ENCODE peak calls at places on chromosome 22, in ten cellular contexts. One of them, this sample, is unnamed.

GRCh38 chr22:23849009-23850006 is 8.4 kb upstream of the SLC2A11 start:
- DNase-seq in left ventricle myocardium inferior: peak; percentile 84
- DNase-seq in IMR-90: peak; percentile 51
- DNase-seq in right atrium auricular region: peak; percentile 79
- DNase-seq in cardiac muscle cell: peak; percentile 78
- DNase-seq in lung: peak; percentile 86
- DNase-seq in neuronal stem cell: peak; percentile 89
- DNase-seq in heart right ventricle: peak; percentile 81
- DNase-seq in tibial nerve: peak; percentile 73
- DNase-seq in ovary: peak; percentile 74
- DNase-seq in this sample: no peak

GRCh38 chr22:29226246-29226981 is 20.7 kb downstream of the EMID1 start:
- DNase-seq in neuronal stem cell: no peak
- DNase-seq in IMR-90: no peak
- DNase-seq in ovary: no peak
- DNase-seq in tibial nerve: no peak
- DNase-seq in left ventricle myocardium inferior: no peak
- DNase-seq in lung: no peak
- DNase-seq in cardiac muscle cell: no peak
- DNase-seq in heart right ventricle: no peak
- DNase-seq in right atrium auricular region: no peak
- DNase-seq in this sample: no peak

GRCh38 chr22:48485144-48486135 is 1342.2 kb downstream of the BRD1 start:
- DNase-seq in left ventricle myocardium inferior: no peak
- DNase-seq in right atrium auricular region: no peak
- DNase-seq in cardiac muscle cell: no peak
- DNase-seq in lung: no peak
- DNase-seq in tibial nerve: no peak
- DNase-seq in heart right ventricle: no peak
- DNase-seq in neuronal stem cell: no peak
- DNase-seq in ovary: no peak
- DNase-seq in IMR-90: no peak
- DNase-seq in this sample: no peak

GRCh38 chr22:23574371-23574811 is 5.7 kb downstream of the IGLL1 start:
- DNase-seq in ovary: no peak
- DNase-seq in left ventricle myocardium inferior: no peak
- DNase-seq in lung: no peak
- DNase-seq in tibial nerve: no peak
- DNase-seq in IMR-90: no peak
- DNase-seq in right atrium auricular region: no peak
- DNase-seq in neuronal stem cell: no peak
- DNase-seq in cardiac muscle cell: no peak
- DNase-seq in heart right ventricle: no peak
- DNase-seq in this sample: no peak

GRCh38 chr22:29275819-29276565 is 7.9 kb downstream of the EWSR1 start:
- DNase-seq in right atrium auricular region: no peak
- DNase-seq in IMR-90: no peak
- DNase-seq in left ventricle myocardium inferior: no peak
- DNase-seq in cardiac muscle cell: no peak
- DNase-seq in tibial nerve: no peak
- DNase-seq in neuronal stem cell: no peak
- DNase-seq in ovary: no peak
- DNase-seq in lung: no peak
- DNase-seq in heart right ventricle: no peak
- DNase-seq in this sample: no peak

GRCh38 chr22:46335201-46336118 is at the start of gene TRMU:
- DNase-seq in IMR-90: peak; percentile 86
- DNase-seq in right atrium auricular region: peak; percentile 76
- DNase-seq in cardiac muscle cell: peak; percentile 92
- DNase-seq in left ventricle myocardium inferior: peak; percentile 90
- DNase-seq in lung: peak; percentile 83
- DNase-seq in heart right ventricle: peak; percentile 82
- DNase-seq in neuronal stem cell: peak; percentile 79
- DNase-seq in tibial nerve: peak; percentile 66
- DNase-seq in ovary: peak; percentile 81
- DNase-seq in this sample: no peak

GRCh38 chr22:30565341-30565740 is 9.1 kb downstream of the GAL3ST1 start:
- DNase-seq in IMR-90: peak; percentile 16
- DNase-seq in lung: no peak
- DNase-seq in left ventricle myocardium inferior: no peak
- DNase-seq in heart right ventricle: no peak
- DNase-seq in neuronal stem cell: no peak
- DNase-seq in tibial nerve: no peak
- DNase-seq in cardiac muscle cell: peak; percentile 39
- DNase-seq in right atrium auricular region: no peak
- DNase-seq in ovary: no peak
- DNase-seq in this sample: no peak

GRCh38 chr22:23068832-23069385 is 1.4 kb upstream of the GNAZ start:
- DNase-seq in cardiac muscle cell: no peak
- DNase-seq in tibial nerve: peak; percentile 11
- DNase-seq in ovary: peak; percentile 7
- DNase-seq in right atrium auricular region: no peak
- DNase-seq in IMR-90: no peak
- DNase-seq in heart right ventricle: no peak
- DNase-seq in lung: no peak
- DNase-seq in left ventricle myocardium inferior: no peak
- DNase-seq in neuronal stem cell: no peak
- DNase-seq in this sample: no peak

GRCh38 chr22:22770881-22771280 is 116.7 kb upstream of the IGLL5 start:
- DNase-seq in left ventricle myocardium inferior: no peak
- DNase-seq in lung: no peak
- DNase-seq in cardiac muscle cell: no peak
- DNase-seq in heart right ventricle: no peak
- DNase-seq in ovary: no peak
- DNase-seq in tibial nerve: no peak
- DNase-seq in right atrium auricular region: peak; percentile 11
- DNase-seq in IMR-90: no peak
- DNase-seq in neuronal stem cell: no peak
- DNase-seq in this sample: peak; percentile 19

GRCh38 chr22:38026130-38027111 is 30.8 kb upstream of the PICK1 start:
- DNase-seq in heart right ventricle: no peak
- DNase-seq in lung: no peak
- DNase-seq in tibial nerve: no peak
- DNase-seq in cardiac muscle cell: no peak
- DNase-seq in ovary: no peak
- DNase-seq in neuronal stem cell: no peak
- DNase-seq in IMR-90: no peak
- DNase-seq in right atrium auricular region: no peak
- DNase-seq in left ventricle myocardium inferior: no peak
- DNase-seq in this sample: no peak

GRCh38 chr22:23402275-23403151 is 177.6 kb downstream of the IGLL1 start:
- DNase-seq in neuronal stem cell: peak; percentile 69
- DNase-seq in ovary: peak; percentile 87
- DNase-seq in tibial nerve: no peak
- DNase-seq in heart right ventricle: peak; percentile 26
- DNase-seq in right atrium auricular region: no peak
- DNase-seq in lung: peak; percentile 68
- DNase-seq in IMR-90: peak; percentile 19
- DNase-seq in left ventricle myocardium inferior: no peak
- DNase-seq in cardiac muscle cell: peak; percentile 75
- DNase-seq in this sample: no peak

GRCh38 chr22:48209473-48210271 is 1447.2 kb downstream of the TBC1D22A start:
- DNase-seq in ovary: no peak
- DNase-seq in neuronal stem cell: no peak
- DNase-seq in tibial nerve: no peak
- DNase-seq in cardiac muscle cell: no peak
- DNase-seq in heart right ventricle: no peak
- DNase-seq in left ventricle myocardium inferior: no peak
- DNase-seq in IMR-90: no peak
- DNase-seq in right atrium auricular region: no peak
- DNase-seq in lung: peak; percentile 26
- DNase-seq in this sample: no peak

GRCh38 chr22:35498446-35498845 is 42.2 kb upstream of the RASD2 start:
- DNase-seq in right atrium auricular region: no peak
- DNase-seq in IMR-90: no peak
- DNase-seq in neuronal stem cell: no peak
- DNase-seq in left ventricle myocardium inferior: no peak
- DNase-seq in heart right ventricle: no peak
- DNase-seq in lung: no peak
- DNase-seq in tibial nerve: no peak
- DNase-seq in cardiac muscle cell: peak; percentile 17
- DNase-seq in ovary: no peak
- DNase-seq in this sample: no peak
- H3K4me1 ChIP-seq in right atrium auricular region: no peaks in the 10 kb centered on the region
- H3K4me1 ChIP-seq in IMR-90: peaks cover 3% of the 10 kb centered on the region
- H3K4me1 ChIP-seq in neuronal stem cell: no peaks in the 10 kb centered on the region
- H3K4me1 ChIP-seq in left ventricle myocardium inferior: no peaks in the 10 kb centered on the region
- H3K4me1 ChIP-seq in heart right ventricle: no peaks in the 10 kb centered on the region
- H3K4me1 ChIP-seq in lung: no peaks in the 10 kb centered on the region
- H3K4me1 ChIP-seq in tibial nerve: no peaks in the 10 kb centered on the region
- H3K4me1 ChIP-seq in cardiac muscle cell: no peaks in the 10 kb centered on the region
- H3K4me1 ChIP-seq in ovary: peaks cover 3% of the 10 kb centered on the region
- H3K4me1 ChIP-seq in this sample: no peaks in the 10 kb centered on the region

GRCh38 chr22:49951986-49952896 is 8.3 kb upstream of the PIM3 start:
- DNase-seq in cardiac muscle cell: peak; percentile 85
- DNase-seq in lung: no peak
- DNase-seq in ovary: peak; percentile 32
- DNase-seq in left ventricle myocardium inferior: no peak
- DNase-seq in right atrium auricular region: no peak
- DNase-seq in heart right ventricle: no peak
- DNase-seq in tibial nerve: no peak
- DNase-seq in IMR-90: peak; percentile 81
- DNase-seq in neuronal stem cell: no peak
- DNase-seq in this sample: no peak
- H3K4me1 ChIP-seq in cardiac muscle cell: peaks cover 9% of the 10 kb centered on the region
- H3K4me1 ChIP-seq in lung: peaks cover 36% of the 10 kb centered on the region
- H3K4me1 ChIP-seq in ovary: peaks cover 6% of the 10 kb centered on the region
- H3K4me1 ChIP-seq in left ventricle myocardium inferior: peaks cover 57% of the 10 kb centered on the region
- H3K4me1 ChIP-seq in right atrium auricular region: no peaks in the 10 kb centered on the region
- H3K4me1 ChIP-seq in heart right ventricle: peaks cover 38% of the 10 kb centered on the region
- H3K4me1 ChIP-seq in tibial nerve: peaks cover 91% of the 10 kb centered on the region
- H3K4me1 ChIP-seq in IMR-90: peaks cover 40% of the 10 kb centered on the region
- H3K4me1 ChIP-seq in neuronal stem cell: peaks cover 35% of the 10 kb centered on the region
- H3K4me1 ChIP-seq in this sample: peaks cover 60% of the 10 kb centered on the region

DNA sequence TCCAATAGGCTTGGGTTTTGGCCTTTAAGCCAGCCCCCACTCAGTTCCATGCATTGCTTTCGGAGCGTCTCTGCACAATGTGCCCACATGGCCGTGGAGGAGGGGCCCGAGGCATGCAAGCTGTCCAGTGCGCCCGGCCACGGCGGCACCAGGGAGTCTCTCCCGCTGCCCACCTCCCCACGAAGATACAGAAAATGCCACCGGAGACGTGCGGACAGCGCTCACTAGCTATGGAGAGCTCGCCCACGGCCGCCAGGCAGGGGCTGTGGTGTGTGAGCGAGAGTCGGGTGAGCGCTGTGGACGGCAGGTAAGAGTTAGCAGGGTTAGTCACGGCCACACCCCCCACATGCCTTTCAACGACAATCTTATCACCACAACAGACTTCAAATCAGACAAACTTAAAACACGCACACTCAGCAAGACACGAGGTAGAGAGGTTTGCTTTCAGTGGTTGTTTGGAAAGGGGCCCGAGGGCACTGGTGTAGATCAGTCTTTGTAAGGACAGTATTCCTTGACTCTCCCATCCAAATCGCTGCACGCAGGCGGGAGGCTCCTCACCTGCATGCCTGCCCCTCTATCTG is 18.7 kb upstream of the BID start:
- DNase-seq in ovary: no peak
- DNase-seq in left ventricle myocardium inferior: no peak
- DNase-seq in IMR-90: no peak
- DNase-seq in cardiac muscle cell: no peak
- DNase-seq in tibial nerve: no peak
- DNase-seq in right atrium auricular region: no peak
- DNase-seq in lung: no peak
- DNase-seq in neuronal stem cell: no peak
- DNase-seq in heart right ventricle: no peak
- DNase-seq in this sample: no peak
- H3K4me1 ChIP-seq in ovary: no peaks in the 10 kb centered on the region
- H3K4me1 ChIP-seq in left ventricle myocardium inferior: peaks cover 18% of the 10 kb centered on the region
- H3K4me1 ChIP-seq in IMR-90: no peaks in the 10 kb centered on the region
- H3K4me1 ChIP-seq in cardiac muscle cell: peaks cover 15% of the 10 kb centered on the region
- H3K4me1 ChIP-seq in tibial nerve: no peaks in the 10 kb centered on the region
- H3K4me1 ChIP-seq in right atrium auricular region: no peaks in the 10 kb centered on the region
- H3K4me1 ChIP-seq in lung: no peaks in the 10 kb centered on the region
- H3K4me1 ChIP-seq in neuronal stem cell: no peaks in the 10 kb centered on the region
- H3K4me1 ChIP-seq in heart right ventricle: peaks cover 1% of the 10 kb centered on the region
- H3K4me1 ChIP-seq in this sample: no peaks in the 10 kb centered on the region

GRCh38 chr22:24954114-24954463 is 1.6 kb downstream of the KIAA1671 start:
- DNase-seq in lung: no peak
- DNase-seq in IMR-90: no peak
- DNase-seq in cardiac muscle cell: no peak
- DNase-seq in left ventricle myocardium inferior: no peak
- DNase-seq in right atrium auricular region: no peak
- DNase-seq in tibial nerve: no peak
- DNase-seq in heart right ventricle: no peak
- DNase-seq in neuronal stem cell: no peak
- DNase-seq in ovary: no peak
- DNase-seq in this sample: no peak

GRCh38 chr22:24952837-24953293 is 349 bp downstream of the KIAA1671 start:
- DNase-seq in lung: peak; percentile 55
- DNase-seq in IMR-90: peak; percentile 7
- DNase-seq in right atrium auricular region: no peak
- DNase-seq in neuronal stem cell: peak; percentile 65
- DNase-seq in cardiac muscle cell: peak; percentile 57
- DNase-seq in ovary: peak; percentile 63
- DNase-seq in tibial nerve: no peak
- DNase-seq in left ventricle myocardium inferior: peak; percentile 41
- DNase-seq in heart right ventricle: peak; percentile 43
- DNase-seq in this sample: no peak

GRCh38 chr22:24954856-24955255 is 2.3 kb downstream of the KIAA1671 start:
- DNase-seq in heart right ventricle: no peak
- DNase-seq in left ventricle myocardium inferior: no peak
- DNase-seq in right atrium auricular region: no peak
- DNase-seq in IMR-90: no peak
- DNase-seq in ovary: no peak
- DNase-seq in cardiac muscle cell: no peak
- DNase-seq in tibial nerve: no peak
- DNase-seq in lung: no peak
- DNase-seq in neuronal stem cell: no peak
- DNase-seq in this sample: no peak

GRCh38 chr22:24951942-24952836 is at the start of gene KIAA1671:
- DNase-seq in neuronal stem cell: peak; percentile 98
- DNase-seq in right atrium auricular region: peak; percentile 82
- DNase-seq in left ventricle myocardium inferior: peak; percentile 85
- DNase-seq in cardiac muscle cell: peak; percentile 81
- DNase-seq in tibial nerve: peak; percentile 76
- DNase-seq in ovary: peak; percentile 89
- DNase-seq in IMR-90: peak; percentile 27
- DNase-seq in lung: peak; percentile 85
- DNase-seq in heart right ventricle: peak; percentile 84
- DNase-seq in this sample: no peak

DNA sequence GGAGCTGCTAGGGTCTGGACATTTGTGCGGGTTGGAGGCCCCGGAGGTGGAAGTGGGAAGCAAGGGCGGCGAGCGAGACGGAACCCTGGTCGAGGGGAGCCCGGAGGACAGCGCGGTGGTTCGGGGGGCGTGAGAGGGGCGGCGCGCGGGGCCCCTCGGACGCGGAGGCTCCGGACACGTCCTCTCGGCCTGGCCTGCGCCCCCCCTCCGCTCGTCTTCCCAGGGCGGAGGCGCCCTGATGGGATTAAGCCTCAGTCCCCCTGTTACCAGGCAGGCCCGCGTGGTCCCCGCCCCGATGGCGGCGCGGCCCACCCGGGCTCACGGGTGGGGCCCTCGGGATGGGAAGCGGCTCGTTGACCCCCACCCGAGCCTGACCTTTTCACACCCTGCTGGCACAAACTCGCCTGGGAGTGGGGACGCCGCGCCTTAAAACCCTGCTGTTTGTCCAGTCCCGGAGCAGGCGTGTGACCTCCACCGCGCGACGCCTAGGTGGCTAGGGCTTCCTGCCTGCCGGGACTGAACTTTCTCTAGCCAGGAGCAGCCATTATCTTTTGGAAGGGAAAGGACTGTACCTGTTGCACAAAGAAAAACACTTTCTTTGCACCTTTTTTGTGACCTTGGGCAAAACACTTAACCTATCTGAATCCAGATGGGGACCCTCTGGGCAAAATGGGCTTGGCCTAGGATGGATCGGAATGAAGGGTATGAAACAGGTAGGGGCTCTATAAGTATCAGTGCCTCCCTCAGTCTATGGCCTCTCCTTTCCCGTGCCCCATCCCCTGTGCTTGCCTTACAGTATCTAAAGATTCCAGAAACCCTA is 988 bp downstream of the KIAA1671 start:
- DNase-seq in IMR-90: no peak
- DNase-seq in tibial nerve: no peak
- DNase-seq in right atrium auricular region: no peak
- DNase-seq in neuronal stem cell: no peak
- DNase-seq in heart right ventricle: peak; percentile 50
- DNase-seq in left ventricle myocardium inferior: peak; percentile 53
- DNase-seq in cardiac muscle cell: no peak
- DNase-seq in lung: peak; percentile 42
- DNase-seq in ovary: peak; percentile 40
- DNase-seq in this sample: no peak
- H3K4me1 ChIP-seq in IMR-90: no peaks in the 10 kb centered on the region
- H3K4me1 ChIP-seq in tibial nerve: peaks cover 35% of the 10 kb centered on the region
- H3K4me1 ChIP-seq in right atrium auricular region: no peaks in the 10 kb centered on the region
- H3K4me1 ChIP-seq in neuronal stem cell: peaks cover 8% of the 10 kb centered on the region
- H3K4me1 ChIP-seq in heart right ventricle: peaks cover 14% of the 10 kb centered on the region
- H3K4me1 ChIP-seq in left ventricle myocardium inferior: peaks cover 36% of the 10 kb centered on the region
- H3K4me1 ChIP-seq in cardiac muscle cell: peaks cover 10% of the 10 kb centered on the region
- H3K4me1 ChIP-seq in lung: peaks cover 24% of the 10 kb centered on the region
- H3K4me1 ChIP-seq in ovary: peaks cover 2% of the 10 kb centered on the region
- H3K4me1 ChIP-seq in this sample: peaks cover 22% of the 10 kb centered on the region

This sample was measured in vagina.